ENCODE peak calls at places on chromosomes 13 and 19, in five cellular contexts. J is skeletal muscle cell, Y is lower lobe of right lung, H is AG04449, X is A549. F is an unnamed sample.

GRCh38 chr19:19662866-19663291 is 597 bp downstream of the ATP13A1 start:
- DNase-seq in J (no peak), Y (no peak), H (no peak), X (no peak), F (no peak)

GRCh38 chr19:50823389-50824042 is at the start of gene KLK1:
- DNase-seq in J (no peak), Y (no peak), H (no peak), X (no peak), F (peak; percentile 80)

GRCh38 chr13:40061466-40062450 is 406.3 kb downstream of the COG6 start:
- DNase-seq in J (no peak), Y (no peak), H (no peak), X (no peak), F (no peak)

GRCh38 chr19:15548648-15549047 is 40.3 kb downstream of the CYP4F22 start:
- DNase-seq in J (no peak), Y (no peak), H (no peak), X (no peak), F (no peak)

GRCh38 chr13:43766766-43767165 is 20.0 kb downstream of the ENOX1 start:
- DNase-seq in J (no peak), Y (no peak), H (no peak), X (no peak), F (no peak)

GRCh38 chr13:113806104-113806471 is 47.1 kb downstream of the TMEM255B start:
- DNase-seq in J (no peak), Y (no peak), H (no peak), X (no peak), F (no peak)

GRCh38 chr19:47095707-47096704 is 17.6 kb downstream of the ZC3H4 start:
- DNase-seq in J (no peak), Y (peak; percentile 92), H (no peak), X (peak; percentile 48), F (peak; percentile 96)

GRCh38 chr19:15294591-15294990 is 37.7 kb downstream of the BRD4 start:
- DNase-seq in J (no peak), Y (no peak), H (no peak), X (no peak), F (no peak)

GRCh38 chr19:5503598-5503997 is 48.4 kb downstream of the ZNRF4 start:
- DNase-seq in J (no peak), Y (no peak), H (no peak), X (no peak), F (no peak)

GRCh38 chr13:94416454-94417080 is 62.9 kb downstream of the DCT start:
- DNase-seq in J (no peak), Y (no peak), H (no peak), X (no peak), F (no peak)

GRCh38 chr19:19528721-19529490 is at the start of gene YJEFN3:
- DNase-seq in J (no peak), Y (no peak), H (no peak), X (no peak), F (no peak)

GRCh38 chr13:37648604-37649003 is 50.0 kb upstream of the POSTN start:
- DNase-seq in J (peak; percentile 56), Y (no peak), H (peak; percentile 42), X (no peak), F (no peak)

GRCh38 chr13:110921209-110921608 is 6.3 kb upstream of the ANKRD10 start:
- DNase-seq in J (no peak), Y (no peak), H (no peak), X (no peak), F (no peak)

GRCh38 chr13:77919351-77920294 is 992 bp upstream of the EDNRB start:
- DNase-seq in J (no peak), Y (peak; percentile 54), H (no peak), X (peak; percentile 5), F (peak; percentile 16)

GRCh38 chr13:113668491-113668971 is 1.5 kb downstream of the GRK1 start:
- DNase-seq in J (no peak), Y (peak; percentile 42), H (no peak), X (no peak), F (no peak)

GRCh38 chr19:11152318-11153062 is 3.1 kb downstream of the SPC24 start:
- DNase-seq in J (peak; percentile 82), Y (no peak), H (no peak), X (no peak), F (peak; percentile 52)

GRCh38 chr19:38559428-38560401 is 58.0 kb downstream of the MAP4K1 start:
- DNase-seq in J (no peak), Y (peak; percentile 4), H (no peak), X (no peak), F (no peak)

GRCh38 chr13:46171223-46171622 is 10.8 kb downstream of the LCP1 start:
- DNase-seq in J (no peak), Y (no peak), H (no peak), X (no peak), F (no peak)
- H3K4me3 ChIP-seq in J (no peak overlapping the region), Y (no peak overlapping the region), H (no peak overlapping the region), X (no peak overlapping the region), F (no peak overlapping the region)

GRCh38 chr19:2387367-2388288 is 27.6 kb downstream of the TMPRSS9 start:
- DNase-seq in J (no peak), Y (no peak), H (no peak), X (no peak), F (no peak)

GRCh38 chr19:2382530-2383222 is 22.6 kb downstream of the TMPRSS9 start:
- DNase-seq in J (no peak), Y (no peak), H (no peak), X (no peak), F (no peak)

GRCh38 chr19:2389594-2389993 is 29.5 kb downstream of the TMPRSS9 start:
- DNase-seq in J (no peak), Y (no peak), H (no peak), X (no peak), F (no peak)

GRCh38 chr19:2381151-2381822 is 21.2 kb downstream of the TMPRSS9 start:
- DNase-seq in J (peak; percentile 55), Y (no peak), H (no peak), X (no peak), F (no peak)

DNA sequence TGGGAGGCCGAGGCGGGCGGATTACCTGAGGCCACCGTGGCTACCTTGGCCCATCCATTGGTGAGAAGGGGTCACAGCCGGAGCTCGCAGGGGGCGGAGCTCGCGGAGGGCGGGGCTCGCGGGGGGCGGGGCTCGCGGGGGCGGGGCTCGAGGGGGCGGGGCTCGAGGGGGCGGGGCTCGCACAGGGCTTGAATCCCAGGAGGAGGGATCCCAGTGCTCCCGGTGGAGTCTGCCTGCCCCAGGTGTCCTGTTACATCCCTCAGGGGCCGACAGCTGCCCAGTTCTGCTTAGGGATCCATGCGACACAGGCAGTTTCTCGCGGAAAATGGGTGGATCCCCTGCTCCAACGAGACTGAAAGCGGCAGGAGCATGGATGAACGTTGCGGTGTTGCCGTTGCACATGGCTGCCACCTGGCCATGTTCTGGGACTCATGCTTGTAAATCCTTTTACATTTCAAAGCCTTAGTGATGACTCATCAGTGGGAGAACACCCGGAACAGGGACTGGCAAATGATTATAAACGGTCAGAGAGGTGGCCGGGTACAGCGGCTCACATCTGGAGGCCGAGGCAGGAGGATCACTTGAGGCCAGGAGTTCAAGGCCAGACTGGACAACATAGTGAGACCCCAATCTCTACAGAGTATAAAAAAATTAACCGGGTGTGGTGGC is 25.1 kb downstream of the TMPRSS9 start:
- DNase-seq in J (peak; percentile 55), Y (no peak), H (peak; percentile 21), X (peak; percentile 81), F (peak; percentile 72)
- H3K4me3 ChIP-seq in J (no peak overlapping the region), Y (no peak overlapping the region), H (peak overlapping the region; percentile 41), X (peak overlapping the region; percentile 31), F (no peak overlapping the region)

GRCh38 chr13:98484289-98485219 is 92.4 kb downstream of the STK24 start:
- DNase-seq in J (peak; percentile 95), Y (peak; percentile 90), H (peak; percentile 87), X (peak; percentile 91), F (peak; percentile 79)
- H3K4me3 ChIP-seq in J (peak overlapping the region; percentile 27), Y (peak overlapping the region; percentile 8), H (no peak overlapping the region), X (peak overlapping the region; percentile 26), F (no peak overlapping the region)

DNA sequence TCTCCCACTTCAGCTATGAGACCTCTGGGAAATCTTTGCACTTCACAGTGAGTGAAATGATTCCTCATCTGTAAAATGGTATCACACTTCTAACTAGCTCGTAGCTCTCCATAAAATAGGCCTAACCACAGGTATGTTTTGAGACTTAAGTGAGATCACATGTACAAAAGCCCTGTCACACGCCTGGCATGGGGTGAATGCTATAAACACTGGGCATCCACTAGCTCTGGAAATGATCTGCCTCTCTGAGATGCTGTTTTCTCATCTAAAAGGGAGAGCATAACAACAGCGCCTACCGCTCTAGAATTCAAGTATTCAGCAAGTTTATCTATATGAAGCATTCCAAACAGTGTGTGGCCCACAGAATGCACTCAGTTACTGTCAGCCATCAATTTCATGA is 2.2 kb downstream of the AKT2 start:
- DNase-seq in J (no peak), Y (no peak), H (peak; percentile 29), X (no peak), F (no peak)
- H3K4me3 ChIP-seq in J (no peak overlapping the region), Y (no peak overlapping the region), H (no peak overlapping the region), X (no peak overlapping the region), F (no peak overlapping the region)

GRCh38 chr19:53101518-53101917 is 1.7 kb downstream of the ZNF160 start:
- DNase-seq in J (no peak), Y (no peak), H (no peak), X (no peak), F (no peak)
- H3K4me3 ChIP-seq in J (peak overlapping the region; percentile 92), Y (no peak overlapping the region), H (peak overlapping the region; percentile 92), X (no peak overlapping the region), F (no peak overlapping the region)

DNA sequence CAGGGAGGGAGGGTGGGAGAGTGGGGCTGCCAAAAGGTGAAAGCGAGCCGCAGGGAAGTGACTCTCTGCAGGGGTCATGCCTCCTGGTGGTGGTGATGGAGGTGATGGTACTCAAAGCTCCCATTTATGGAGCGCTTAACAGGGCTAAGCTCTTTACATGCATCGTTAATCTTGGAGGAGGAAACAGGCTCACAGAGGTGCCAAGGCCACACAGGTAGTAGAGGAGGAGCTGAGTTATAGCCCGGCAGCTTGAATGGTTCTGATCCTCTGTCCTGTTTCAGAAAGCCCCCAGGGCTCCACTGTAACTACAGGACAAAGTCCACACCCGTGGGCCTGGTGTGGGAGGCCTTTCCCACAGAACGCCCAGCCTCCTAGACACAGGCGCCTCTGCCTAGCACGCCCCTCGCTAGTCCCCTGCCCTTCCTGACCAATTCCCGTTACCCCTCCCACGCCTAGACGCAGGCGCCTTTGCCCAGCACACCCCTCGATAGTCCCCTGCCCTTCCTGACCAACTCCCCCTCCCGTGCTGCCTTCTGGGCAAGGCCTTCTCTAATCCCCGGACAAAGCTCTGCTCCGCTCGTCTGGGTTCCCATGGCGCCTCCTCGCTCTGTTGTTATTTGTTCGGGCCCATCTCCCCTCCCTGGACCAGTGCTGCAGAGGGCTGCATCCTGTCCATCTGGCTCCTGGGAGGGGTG is 10.8 kb downstream of the PPP1R37 start:
- DNase-seq in J (no peak), Y (no peak), H (no peak), X (no peak), F (no peak)
- H3K4me3 ChIP-seq in J (no peak overlapping the region), Y (peak overlapping the region; percentile 33), H (no peak overlapping the region), X (no peak overlapping the region), F (no peak overlapping the region)

DNA sequence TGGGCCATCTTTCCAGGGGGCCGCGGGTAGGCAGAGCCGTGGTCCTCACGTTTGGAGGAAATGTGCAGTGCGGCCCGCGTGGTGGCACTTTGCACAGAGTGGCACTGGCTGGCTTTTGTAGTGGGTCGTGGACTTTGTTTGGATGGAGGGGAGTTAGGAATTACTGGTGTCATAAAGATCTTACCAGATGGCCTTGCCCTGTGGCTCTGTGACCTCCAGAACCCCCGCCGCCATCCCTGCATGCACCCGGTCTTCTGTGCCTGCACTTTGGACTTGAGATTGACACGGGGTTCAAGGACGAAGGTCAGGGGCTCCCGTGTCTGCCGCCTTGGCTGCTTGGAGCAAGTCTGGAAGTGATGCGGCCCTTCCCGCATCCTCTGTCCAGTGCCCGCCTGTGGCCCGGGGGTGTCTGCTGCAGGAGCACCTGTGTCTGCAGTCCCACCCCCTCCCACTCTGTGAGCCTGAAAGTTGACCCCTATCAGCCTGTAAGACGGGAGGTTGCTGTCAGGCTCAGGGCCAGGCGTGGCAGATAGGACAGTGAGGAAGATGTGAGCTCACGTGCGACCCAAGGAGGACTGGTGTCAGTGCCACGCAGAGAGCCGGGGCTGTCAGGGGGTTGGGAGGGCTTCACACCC is 2.2 kb downstream of the GNA11 start:
- DNase-seq in J (no peak), Y (no peak), H (no peak), X (no peak), F (peak; percentile 61)
- H3K4me3 ChIP-seq in J (peak overlapping the region; percentile 93), Y (peak overlapping the region; percentile 94), H (peak overlapping the region; percentile 89), X (no peak overlapping the region), F (no peak overlapping the region)

F was measured in mucosa of descending colon.